ENCODE peak calls at places on chromosomes 16 and 17, in seven cellular contexts. I is neural progenitor cell, Q is keratinocyte, S is fibroblast of lung, V is GM23248, Y is A673, E is mammary epithelial cell. O is an unnamed sample.

GRCh38 chr16:22402191-22402590 is 27.8 kb upstream of the CDR2 start:
- DNase-seq in I (no peak), Q (no peak), S (peak), V (peak), Y (peak), E (no peak), O (no peak)

GRCh38 chr17:35084987-35085386 is 21.5 kb upstream of the RFFL start:
- DNase-seq in I (no peak), Q (peak), S (peak), V (peak), Y (no peak), E (peak), O (peak)

GRCh38 chr17:18986541-18987229 is 17.9 kb downstream of the FAM83G start:
- DNase-seq in I (no peak), Q (no peak), S (no peak), V (no peak), Y (no peak), E (no peak), O (no peak)

GRCh38 chr16:704047-704446 is 1.6 kb downstream of the FBXL16 start:
- DNase-seq in I (no peak), Q (no peak), S (no peak), V (no peak), Y (no peak), E (no peak), O (no peak)

GRCh38 chr17:17051380-17051779 is 9.1 kb downstream of the MPRIP start:
- DNase-seq in I (no peak), Q (no peak), S (no peak), V (no peak), Y (no peak), E (no peak), O (no peak)

GRCh38 chr17:65183736-65184135 is 46.6 kb downstream of the RGS9 start:
- DNase-seq in I (peak), Q (no peak), S (peak), V (peak), Y (peak), E (no peak), O (no peak)

GRCh38 chr17:43146649-43147048 is 21.5 kb upstream of the BRCA1 start:
- DNase-seq in I (no peak), Q (no peak), S (no peak), V (no peak), Y (no peak), E (no peak), O (no peak)

GRCh38 chr17:11944587-11944986 is 52.7 kb downstream of the ZNF18 start:
- DNase-seq in I (no peak), Q (peak), S (peak), V (peak), Y (no peak), E (peak), O (peak)

GRCh38 chr17:45319239-45319703 is 2.5 kb upstream of the MAP3K14 start:
- DNase-seq in I (no peak), Q (no peak), S (peak), V (peak), Y (no peak), E (peak), O (peak)

GRCh38 chr16:88686439-88687253 is at the start of gene SNAI3:
- DNase-seq in I (peak), Q (no peak), S (peak), V (peak), Y (peak), E (peak), O (peak)

GRCh38 chr16:78761427-78761826 is 662.0 kb downstream of the WWOX start:
- DNase-seq in I (peak), Q (no peak), S (no peak), V (no peak), Y (no peak), E (no peak), O (no peak)

GRCh38 chr16:88764913-88765349 is 20.1 kb downstream of the PIEZO1 start:
- DNase-seq in I (no peak), Q (peak), S (peak), V (peak), Y (no peak), E (peak), O (no peak)

GRCh38 chr16:51524555-51525373 is 373.7 kb upstream of the SALL1 start:
- DNase-seq in I (no peak), Q (no peak), S (peak), V (peak), Y (peak), E (peak), O (no peak)

GRCh38 chr17:56247816-56248215 is 94.5 kb downstream of the ANKFN1 start:
- DNase-seq in I (no peak), Q (no peak), S (no peak), V (no peak), Y (no peak), E (no peak), O (no peak)

GRCh38 chr17:3689262-3690093 is 6.5 kb downstream of the P2RX5 start:
- DNase-seq in I (no peak), Q (no peak), S (no peak), V (no peak), Y (no peak), E (no peak), O (no peak)

GRCh38 chr17:58329808-58330543 is 1.4 kb upstream of the TSPOAP1 start:
- DNase-seq in I (no peak), Q (no peak), S (no peak), V (no peak), Y (no peak), E (no peak), O (no peak)

GRCh38 chr16:89633064-89633631 is 19.7 kb downstream of the DPEP1 start:
- DNase-seq in I (no peak), Q (peak), S (peak), V (peak), Y (no peak), E (peak), O (peak)

GRCh38 chr16:64278196-64278595 is 843.7 kb downstream of the CDH11 start:
- DNase-seq in I (no peak), Q (no peak), S (peak), V (peak), Y (no peak), E (no peak), O (no peak)

GRCh38 chr17:36731091-36731490 is 129.7 kb downstream of the MRM1 start:
- DNase-seq in I (no peak), Q (no peak), S (no peak), V (no peak), Y (no peak), E (no peak), O (no peak)

GRCh38 chr16:51144203-51144602 is 6.9 kb downstream of the SALL1 start:
- DNase-seq in I (no peak), Q (no peak), S (peak), V (no peak), Y (no peak), E (no peak), O (no peak)

GRCh38 chr17:82647593-82648164 is 565 bp downstream of the WDR45B start:
- DNase-seq in I (peak), Q (no peak), S (no peak), V (peak), Y (peak), E (peak), O (no peak)

GRCh38 chr17:77178586-77178985 is 37.8 kb downstream of the SEC14L1 start:
- DNase-seq in I (no peak), Q (no peak), S (no peak), V (no peak), Y (no peak), E (no peak), O (no peak)

GRCh38 chr17:50219939-50220465 is 18.6 kb upstream of the COL1A1 start:
- DNase-seq in I (peak), Q (no peak), S (peak), V (peak), Y (no peak), E (no peak), O (no peak)

GRCh38 chr17:6195123-6195522 is 124.9 kb downstream of the WSCD1 start:
- DNase-seq in I (no peak), Q (no peak), S (no peak), V (no peak), Y (no peak), E (no peak), O (no peak)

GRCh38 chr17:17990282-17990681 is 17.6 kb downstream of the DRC3 start:
- DNase-seq in I (no peak), Q (peak), S (peak), V (peak), Y (no peak), E (no peak), O (no peak)

GRCh38 chr17:20191066-20191465 is 181.9 kb downstream of the SPECC1 start:
- DNase-seq in I (no peak), Q (no peak), S (peak), V (peak), Y (no peak), E (peak), O (no peak)

GRCh38 chr17:42114118-42114517 is 1.6 kb upstream of the DHX58 start:
- DNase-seq in I (no peak), Q (no peak), S (no peak), V (no peak), Y (no peak), E (no peak), O (no peak)

GRCh38 chr16:11386791-11387546 is 41.7 kb downstream of the RMI2 start:
- DNase-seq in I (peak), Q (no peak), S (no peak), V (peak), Y (no peak), E (no peak), O (no peak)

GRCh38 chr16:89443727-89444084 is 46.7 kb downstream of the ANKRD11 start:
- DNase-seq in I (no peak), Q (no peak), S (no peak), V (no peak), Y (no peak), E (no peak), O (no peak)

GRCh38 chr17:82419471-82419995 is 1.1 kb upstream of the OGFOD3 start:
- DNase-seq in I (no peak), Q (no peak), S (no peak), V (peak), Y (no peak), E (no peak), O (no peak)

GRCh38 chr16:7217797-7218196 is 114.8 kb upstream of the RBFOX1 start:
- DNase-seq in I (no peak), Q (no peak), S (no peak), V (no peak), Y (no peak), E (no peak), O (no peak)

GRCh38 chr17:57357830-57358426 is 101.6 kb downstream of the MSI2 start:
- DNase-seq in I (no peak), Q (no peak), S (no peak), V (no peak), Y (no peak), E (peak), O (no peak)

GRCh38 chr16:87851601-87852000 is 17.7 kb downstream of the SLC7A5 start:
- DNase-seq in I (peak), Q (no peak), S (no peak), V (no peak), Y (no peak), E (no peak), O (no peak)

GRCh38 chr17:17624776-17625175 is 33.3 kb upstream of the PEMT start:
- DNase-seq in I (no peak), Q (no peak), S (no peak), V (no peak), Y (no peak), E (no peak), O (no peak)

GRCh38 chr16:64051826-64052225 is 1070.0 kb downstream of the CDH11 start:
- DNase-seq in I (peak), Q (no peak), S (peak), V (peak), Y (peak), E (peak), O (no peak)

GRCh38 chr17:29616300-29617048 is 6.2 kb downstream of the CORO6 start:
- DNase-seq in I (no peak), Q (no peak), S (no peak), V (no peak), Y (no peak), E (no peak), O (no peak)
- TF ChIP-seq EZH2 in I (peak), Q (no peak), S (no peak), V (no peak), Y (no peak), E (no peak), O (no peak)

GRCh38 chr16:86291491-86291890 is 218.8 kb upstream of the FOXF1 start:
- DNase-seq in I (no peak), Q (no peak), S (no peak), V (no peak), Y (no peak), E (no peak), O (no peak)

GRCh38 chr16:86287641-86288201 is 222.6 kb upstream of the FOXF1 start:
- DNase-seq in I (peak), Q (no peak), S (no peak), V (no peak), Y (no peak), E (no peak), O (no peak)

GRCh38 chr16:86288716-86289294 is 221.5 kb upstream of the FOXF1 start:
- DNase-seq in I (peak), Q (no peak), S (no peak), V (no peak), Y (no peak), E (no peak), O (no peak)

GRCh38 chr16:86289907-86290306 is 220.4 kb upstream of the FOXF1 start:
- DNase-seq in I (no peak), Q (no peak), S (no peak), V (no peak), Y (no peak), E (no peak), O (no peak)

GRCh38 chr16:86289304-86289703 is 221.0 kb upstream of the FOXF1 start:
- DNase-seq in I (peak), Q (no peak), S (no peak), V (no peak), Y (no peak), E (no peak), O (no peak)
- TF ChIP-seq EZH2 in I (peak), Q (no peak), S (no peak), V (no peak), Y (no peak), E (no peak), O (no peak)

GRCh38 chr17:32267690-32268205 is 2.1 kb downstream of the RHBDL3 start:
- DNase-seq in I (peak), Q (no peak), S (no peak), V (no peak), Y (no peak), E (peak), O (no peak)

GRCh38 chr17:32265896-32266388 is 310 bp downstream of the RHBDL3 start:
- DNase-seq in I (no peak), Q (no peak), S (no peak), V (no peak), Y (no peak), E (no peak), O (no peak)

GRCh38 chr17:32264823-32265191 is 825 bp upstream of the RHBDL3 start:
- DNase-seq in I (peak), Q (no peak), S (no peak), V (no peak), Y (no peak), E (no peak), O (no peak)

GRCh38 chr17:32265192-32265895 is at the start of gene RHBDL3:
- DNase-seq in I (peak), Q (no peak), S (no peak), V (peak), Y (no peak), E (no peak), O (no peak)

DNA sequence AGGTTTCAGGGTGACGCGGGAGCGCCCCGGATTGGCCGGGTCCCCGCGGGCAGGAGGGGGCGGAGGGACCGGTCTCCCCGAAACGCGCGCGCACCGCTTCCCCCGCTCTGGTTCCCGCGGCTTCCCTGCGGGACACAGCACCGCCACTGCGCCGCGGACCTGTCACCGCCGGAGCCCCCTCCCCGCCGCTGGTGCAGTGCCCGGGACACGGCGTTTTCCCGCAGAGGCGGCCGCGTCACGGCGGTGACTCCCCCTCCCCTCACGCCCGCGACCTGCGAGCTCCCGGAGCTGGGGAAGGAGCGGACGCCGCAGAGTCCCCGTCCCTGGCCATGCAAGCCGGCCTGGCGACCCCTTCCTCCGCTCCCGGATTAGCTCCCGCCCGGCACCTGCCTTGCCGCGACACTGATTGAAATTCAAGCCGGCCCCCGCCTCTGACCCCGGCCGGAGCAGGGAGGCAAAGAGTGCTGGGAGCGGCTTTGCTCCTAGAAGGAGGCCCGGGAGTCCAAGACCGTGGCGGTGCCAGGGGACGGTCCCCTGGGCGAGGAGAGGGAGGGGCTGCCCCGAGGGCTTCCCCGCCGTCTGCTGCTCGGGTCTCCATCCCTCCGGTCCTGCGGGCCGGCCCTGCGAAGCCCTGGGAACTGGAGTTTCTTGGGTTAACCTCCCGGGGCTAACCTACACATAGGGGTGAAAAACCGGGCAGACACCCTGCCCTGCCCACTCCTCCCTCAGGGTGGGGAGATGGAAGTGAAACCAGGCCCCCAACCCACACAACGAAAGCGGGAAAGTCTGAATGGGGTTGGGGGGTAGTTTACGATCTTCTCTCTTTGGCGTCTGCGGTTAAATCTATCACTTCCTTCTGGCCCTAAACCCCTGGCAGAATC is 997 bp downstream of the RHBDL3 start:
- DNase-seq in I (peak), Q (no peak), S (no peak), V (peak), Y (no peak), E (no peak), O (no peak)
- TF ChIP-seq EZH2 in I (peak), Q (peak), S (peak), V (peak), Y (no peak), E (peak), O (no peak)

GRCh38 chr17:81312624-81313325 is 17.7 kb upstream of the SLC38A10 start:
- DNase-seq in I (no peak), Q (no peak), S (no peak), V (no peak), Y (no peak), E (no peak), O (no peak)

GRCh38 chr17:81309140-81309858 is 14.2 kb upstream of the SLC38A10 start:
- DNase-seq in I (peak), Q (no peak), S (peak), V (peak), Y (no peak), E (peak), O (peak)

GRCh38 chr17:81311954-81312353 is 16.8 kb upstream of the SLC38A10 start:
- DNase-seq in I (no peak), Q (no peak), S (no peak), V (no peak), Y (no peak), E (no peak), O (no peak)

GRCh38 chr17:81309859-81310839 is 15.0 kb upstream of the SLC38A10 start:
- DNase-seq in I (no peak), Q (no peak), S (no peak), V (no peak), Y (no peak), E (no peak), O (no peak)

DNA sequence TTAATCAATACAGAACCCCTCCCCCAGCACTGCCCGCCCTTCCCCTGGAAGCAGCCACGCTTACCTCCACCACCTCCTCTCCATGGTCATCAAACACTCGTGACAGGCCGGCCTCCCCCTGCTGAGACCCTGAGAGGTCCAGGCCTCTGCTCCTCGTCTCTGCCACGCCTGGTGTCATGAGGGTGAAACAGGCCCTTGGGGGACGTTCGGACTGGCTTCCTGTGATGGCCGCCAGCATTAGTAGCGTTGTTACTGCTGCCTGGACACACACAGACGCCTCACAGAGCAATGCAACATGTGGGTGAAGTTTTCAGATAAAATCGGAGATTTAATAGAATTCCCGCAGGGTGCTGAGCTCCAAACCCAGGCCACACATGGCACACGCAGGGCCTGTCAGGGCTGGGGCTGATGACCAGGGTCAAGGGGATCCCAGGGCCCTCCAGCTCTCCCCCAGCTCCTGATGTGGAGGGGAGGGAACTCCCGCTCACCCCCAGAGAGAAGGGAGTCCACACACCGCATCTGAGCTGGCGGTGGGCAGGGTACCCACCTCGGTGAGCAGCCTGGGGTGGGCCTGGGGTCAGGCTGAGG is 15.9 kb upstream of the SLC38A10 start:
- DNase-seq in I (no peak), Q (no peak), S (no peak), V (no peak), Y (no peak), E (no peak), O (no peak)
- TF ChIP-seq EZH2 in I (no peak), Q (no peak), S (no peak), V (no peak), Y (no peak), E (no peak), O (no peak)

DNA sequence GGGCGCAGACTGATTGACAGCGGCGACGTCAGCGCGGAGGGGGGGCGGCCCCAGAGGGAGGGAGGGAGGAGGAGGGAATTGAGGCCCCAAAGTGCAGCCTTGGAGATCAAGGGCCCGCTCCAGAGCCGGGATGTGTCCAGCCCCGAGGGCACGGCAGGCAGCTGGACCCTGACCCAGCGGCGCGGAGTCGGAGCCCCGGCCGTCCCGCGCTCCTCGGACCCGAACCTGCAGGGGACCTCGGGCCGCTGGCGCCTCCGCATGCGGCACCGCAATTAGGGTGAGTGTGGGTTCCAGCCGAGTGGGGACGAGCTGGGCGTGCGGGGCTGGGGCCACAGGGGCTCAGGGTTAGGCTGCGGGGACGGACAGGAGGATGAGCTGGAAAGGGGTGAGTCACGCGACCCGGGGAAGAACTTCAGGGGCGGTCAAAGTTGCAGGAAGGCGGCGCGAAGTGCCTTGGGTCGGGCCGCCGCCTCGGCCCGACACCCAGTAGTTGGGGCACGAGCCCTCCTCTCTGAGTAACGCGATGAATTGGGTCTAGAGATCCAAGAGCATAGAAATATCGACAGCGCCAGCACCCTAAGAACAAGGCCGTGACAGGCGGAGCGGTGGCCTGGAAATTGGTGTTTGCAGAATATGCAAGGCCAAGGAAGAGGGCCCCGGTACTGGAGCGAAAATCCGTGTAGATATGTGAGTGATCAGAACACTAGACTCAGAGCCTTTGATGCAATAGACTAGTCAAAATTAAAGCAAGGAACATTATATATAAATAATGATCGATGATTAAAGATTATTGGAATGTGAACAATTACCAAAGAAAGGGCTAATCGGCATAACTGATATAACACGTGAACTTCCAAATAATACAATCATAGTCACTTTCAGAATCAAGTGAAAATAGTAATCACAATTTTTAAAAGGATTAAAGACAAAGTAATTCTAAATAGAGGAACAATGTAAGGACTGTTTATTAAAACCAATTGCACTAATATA is at the start of gene TBX4:
- DNase-seq in I (peak), Q (no peak), S (no peak), V (no peak), Y (no peak), E (no peak), O (no peak)
- TF ChIP-seq EZH2 in I (peak), Q (peak), S (no peak), V (peak), Y (no peak), E (peak), O (no peak)

O was measured in HCT116.